ENCODE peak calls at places on chromosomes 6 and 20, in nine cellular contexts. Q is SK-N-SH, B is stomach, M is sigmoid colon, X is H1, U is suprapubic skin, V is K562, C is HepG2, R is GM12878. L is an unnamed sample.

GRCh38 chr6:138098306-138098705 is 8.9 kb downstream of the PERP start:
- DNase-seq in Q (no peak), B (no peak), M (no peak), X (no peak), U (no peak), V (no peak), C (no peak), R (no peak), L (no peak)

GRCh38 chr6:170532867-170533488 is 20.1 kb downstream of the PSMB1 start:
- DNase-seq in Q (no peak), B (no peak), M (no peak), X (no peak), U (no peak), V (no peak), C (no peak), R (no peak), L (no peak)

GRCh38 chr6:110877569-110877968 is 3.0 kb downstream of the AMD1 start:
- DNase-seq in Q (no peak), B (no peak), M (no peak), X (no peak), U (no peak), V (no peak), C (no peak), R (no peak), L (no peak)

GRCh38 chr6:41531591-41532582 is 14.3 kb upstream of the FOXP4 start:
- DNase-seq in Q (peak), B (no peak), M (no peak), X (no peak), U (no peak), V (no peak), C (no peak), R (peak), L (no peak)

GRCh38 chr6:157428418-157429202 is 47.6 kb downstream of the ZDHHC14 start:
- DNase-seq in Q (no peak), B (no peak), M (no peak), X (no peak), U (no peak), V (peak), C (peak), R (no peak), L (no peak)

GRCh38 chr6:25007269-25007699 is 71.5 kb upstream of the RIPOR2 start:
- DNase-seq in Q (no peak), B (no peak), M (no peak), X (no peak), U (no peak), V (no peak), C (no peak), R (no peak), L (no peak)

GRCh38 chr6:112906737-112907136 is 559.6 kb downstream of the RFPL4B start:
- DNase-seq in Q (peak), B (no peak), M (no peak), X (no peak), U (no peak), V (no peak), C (peak), R (no peak), L (no peak)

GRCh38 chr6:36083446-36083845 is 46.9 kb upstream of the MAPK13 start:
- DNase-seq in Q (no peak), B (no peak), M (no peak), X (no peak), U (no peak), V (no peak), C (no peak), R (no peak), L (no peak)

GRCh38 chr6:121597654-121598053 is 162.2 kb downstream of the GJA1 start:
- DNase-seq in Q (no peak), B (no peak), M (no peak), X (no peak), U (no peak), V (no peak), C (no peak), R (no peak), L (no peak)

GRCh38 chr6:1381397-1382330 is 7.7 kb upstream of the FOXF2 start:
- DNase-seq in Q (peak), B (peak), M (no peak), X (no peak), U (no peak), V (peak), C (no peak), R (no peak), L (peak)
- TF ChIP-seq EP300 in Q (no peak), B (no peak), M (no peak), X (no peak), U (no peak), V (no peak), C (no peak), R (no peak), L (no peak)

DNA sequence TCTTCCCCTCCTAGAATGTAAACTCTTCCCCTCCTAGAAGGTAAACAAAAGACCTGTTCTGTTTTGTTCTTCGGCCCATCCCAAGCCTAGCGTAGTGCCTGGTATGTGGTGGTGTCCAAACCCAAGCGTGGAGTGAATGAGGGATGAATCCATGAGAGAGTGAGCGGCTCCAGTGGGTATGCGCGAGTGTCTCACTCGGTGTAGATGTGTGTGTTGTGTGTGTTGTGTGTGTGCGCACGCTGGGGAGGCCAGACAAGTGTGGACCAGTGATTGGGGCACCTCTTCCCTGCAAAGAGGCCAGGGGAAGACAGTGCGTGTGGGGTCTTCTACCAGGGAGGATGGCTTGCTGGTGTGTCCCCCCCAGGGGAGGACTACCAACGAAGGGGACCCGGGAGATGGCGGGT is 392 bp upstream of the SLC2A10 start:
- DNase-seq in Q (no peak), B (peak), M (no peak), X (no peak), U (no peak), V (no peak), C (no peak), R (no peak), L (no peak)
- TF ChIP-seq POLR2AphosphoS5 in Q (no peak), B (no peak), M (no peak), X (no peak), U (no peak), V (no peak), C (no peak), R (no peak), L (no peak)

GRCh38 chr6:118507636-118508035 is 40.5 kb upstream of the PLN start:
- DNase-seq in Q (no peak), B (no peak), M (no peak), X (no peak), U (no peak), V (no peak), C (no peak), R (no peak), L (no peak)
- H3K27ac ChIP-seq in Q (no peak), B (no peak), M (no peak), X (no peak), U (no peak), V (no peak), C (no peak), R (no peak), L (no peak)

GRCh38 chr6:151914475-151914874 is 107.0 kb downstream of the ESR1 start:
- DNase-seq in Q (no peak), B (no peak), M (no peak), X (no peak), U (no peak), V (no peak), C (peak), R (no peak), L (no peak)
- TF ChIP-seq EP300 in Q (no peak), B (no peak), M (no peak), X (no peak), U (no peak), V (no peak), C (no peak), R (no peak), L (no peak)

DNA sequence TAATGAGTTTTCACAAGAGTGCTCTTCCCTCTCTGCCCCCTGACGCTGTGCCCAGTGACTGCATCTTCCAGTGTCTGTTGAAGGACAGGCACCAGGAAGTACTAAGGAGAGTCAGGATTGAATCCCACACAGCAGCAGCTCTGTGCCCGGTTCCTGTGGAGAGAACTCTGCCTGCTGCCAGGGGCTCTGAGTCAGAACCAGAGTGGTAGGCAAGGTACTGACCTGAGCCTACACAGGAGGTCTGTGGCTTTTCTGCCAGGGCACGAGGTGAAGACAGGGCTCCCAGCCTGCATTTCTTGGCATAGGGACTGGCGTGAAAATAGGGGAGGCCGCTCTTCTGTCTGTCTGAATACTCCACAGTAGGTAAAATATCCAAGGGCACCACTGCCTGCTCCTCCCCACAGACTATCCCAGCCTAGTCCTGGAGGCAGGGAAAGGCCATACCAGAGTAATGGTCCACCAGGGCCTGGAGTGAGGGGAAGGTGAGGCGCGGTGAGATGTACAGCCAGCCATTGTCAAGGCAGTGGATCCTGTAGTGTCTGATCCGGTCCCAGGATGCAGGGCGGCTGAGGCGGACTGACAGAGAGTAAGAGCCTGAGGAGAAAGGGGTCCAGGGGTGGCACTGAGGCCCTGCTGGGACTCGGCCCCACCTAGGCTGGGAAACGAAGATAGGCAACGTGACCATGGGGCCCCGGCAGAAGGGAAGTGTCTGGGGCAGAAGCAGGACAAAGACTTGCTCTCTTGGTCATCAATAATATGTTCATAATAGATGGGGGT is 9.4 kb downstream of the RAB5IF start:
- DNase-seq in Q (no peak), B (no peak), M (no peak), X (no peak), U (no peak), V (no peak), C (no peak), R (no peak), L (no peak)
- TF ChIP-seq POLR2AphosphoS5 in Q (no peak), B (no peak), M (no peak), X (no peak), U (no peak), V (no peak), C (no peak), R (no peak), L (no peak)

GRCh38 chr20:50141811-50142561 is 11.5 kb downstream of the PEDS1 start:
- DNase-seq in Q (no peak), B (no peak), M (no peak), X (no peak), U (no peak), V (no peak), C (no peak), R (no peak), L (no peak)
- H3K27ac ChIP-seq in Q (no peak), B (no peak), M (no peak), X (no peak), U (peak), V (no peak), C (no peak), R (no peak), L (peak)

GRCh38 chr6:2258112-2258511 is 12.7 kb upstream of the GMDS start:
- DNase-seq in Q (no peak), B (no peak), M (no peak), X (no peak), U (no peak), V (no peak), C (no peak), R (no peak), L (no peak)

GRCh38 chr6:2254747-2255146 is 9.3 kb upstream of the GMDS start:
- DNase-seq in Q (no peak), B (no peak), M (no peak), X (no peak), U (no peak), V (no peak), C (no peak), R (no peak), L (no peak)

GRCh38 chr6:2259574-2259973 is 14.2 kb upstream of the GMDS start:
- DNase-seq in Q (no peak), B (no peak), M (no peak), X (no peak), U (no peak), V (no peak), C (no peak), R (no peak), L (no peak)

GRCh38 chr6:2257358-2257757 is 12.0 kb upstream of the GMDS start:
- DNase-seq in Q (no peak), B (peak), M (no peak), X (no peak), U (no peak), V (no peak), C (no peak), R (no peak), L (no peak)

GRCh38 chr6:2259002-2259494 is 13.6 kb upstream of the GMDS start:
- DNase-seq in Q (no peak), B (peak), M (no peak), X (no peak), U (no peak), V (no peak), C (peak), R (no peak), L (no peak)
- TF ChIP-seq EP300 in Q (no peak), B (no peak), M (no peak), X (no peak), U (no peak), V (no peak), C (peak), R (no peak), L (no peak)

GRCh38 chr6:7242835-7243187 is 70.2 kb downstream of the SSR1 start:
- DNase-seq in Q (no peak), B (no peak), M (no peak), X (no peak), U (no peak), V (no peak), C (no peak), R (no peak), L (no peak)
- TF ChIP-seq POLR2AphosphoS5 in Q (no peak), B (no peak), M (no peak), X (no peak), U (no peak), V (no peak), C (no peak), R (no peak), L (no peak)

L was measured in upper lobe of left lung.